ENCODE peak calls at places on chromosome 13, in seven cellular contexts. H is retinal pigment epithelial cell; O is foreskin fibroblast; X is choroid plexus epithelial cell; A is astrocyte of the cerebellum; D is effector memory CD4-positive, alpha-beta T cell; Y is lower lobe of right lung. Z is an unnamed sample.

GRCh38 chr13:42215578-42216421 is 56.2 kb upstream of the AKAP11 start:
- DNase-seq in A (peak), H (no peak), O (peak), D (no peak), Y (no peak), X (peak), Z (no peak)

GRCh38 chr13:24165746-24166145 is 5.2 kb downstream of the SPATA13 start:
- DNase-seq in D (no peak), O (peak), Y (no peak), A (no peak), X (peak), H (no peak), Z (no peak)

GRCh38 chr13:77521194-77521593 is 14.3 kb upstream of the SCEL start:
- DNase-seq in O (peak), A (no peak), Y (no peak), X (peak), H (no peak), D (no peak), Z (peak)

GRCh38 chr13:113843864-113844556 is 19.9 kb downstream of the GAS6 start:
- DNase-seq in X (no peak), A (no peak), Y (peak), O (no peak), H (no peak), D (no peak), Z (no peak)

GRCh38 chr13:97600438-97601080 is 166.6 kb downstream of the RAP2A start:
- DNase-seq in A (peak), O (peak), X (peak), H (peak), Y (no peak), D (no peak), Z (no peak)

GRCh38 chr13:40116008-40116407 is 460.5 kb downstream of the COG6 start:
- DNase-seq in H (peak), O (peak), X (peak), Y (no peak), D (peak), A (peak), Z (peak)

GRCh38 chr13:43831088-43831487 is 44.3 kb upstream of the ENOX1 start:
- DNase-seq in O (peak), Y (no peak), D (no peak), A (no peak), H (no peak), X (peak), Z (no peak)

GRCh38 chr13:39578821-39579291 is 24.1 kb downstream of the LHFPL6 start:
- DNase-seq in Y (no peak), A (no peak), X (peak), O (no peak), D (no peak), H (no peak), Z (no peak)

GRCh38 chr13:51905787-51906186 is 44.0 kb downstream of the CCDC70 start:
- DNase-seq in O (no peak), D (no peak), H (no peak), Y (no peak), X (no peak), A (no peak), Z (no peak)

GRCh38 chr13:75411924-75412537 is 69.9 kb downstream of the TBC1D4 start:
- DNase-seq in X (no peak), H (no peak), Y (no peak), D (no peak), O (no peak), A (no peak), Z (no peak)

GRCh38 chr13:44969858-44970484 is 19.3 kb downstream of the NUFIP1 start:
- DNase-seq in A (peak), X (peak), D (no peak), H (no peak), O (peak), Y (no peak), Z (peak)

GRCh38 chr13:60155978-60156377 is 7.8 kb downstream of the DIAPH3 start:
- DNase-seq in H (no peak), A (no peak), Y (no peak), X (peak), D (no peak), O (peak), Z (no peak)

GRCh38 chr13:110841846-110842245 is 73.0 kb downstream of the ANKRD10 start:
- DNase-seq in A (no peak), Y (no peak), O (peak), X (no peak), H (no peak), D (no peak), Z (no peak)

GRCh38 chr13:34358811-34359513 is 541.0 kb downstream of the RFC3 start:
- DNase-seq in Y (no peak), A (peak), D (no peak), X (peak), O (peak), H (peak), Z (peak)

GRCh38 chr13:44305845-44306244 is 67.8 kb upstream of the SERP2 start:
- DNase-seq in H (no peak), A (no peak), Y (no peak), D (no peak), X (peak), O (peak), Z (no peak)

GRCh38 chr13:35797244-35797643 is 320.8 kb upstream of the MAB21L1 start:
- DNase-seq in O (no peak), A (no peak), Y (no peak), D (no peak), H (no peak), X (no peak), Z (no peak)

GRCh38 chr13:46372071-46372470 is 15.0 kb downstream of the RUBCNL start:
- DNase-seq in H (no peak), D (no peak), O (no peak), X (no peak), Y (no peak), A (no peak), Z (no peak)

GRCh38 chr13:77000475-77000874 is 8.6 kb downstream of the CLN5 start:
- DNase-seq in X (no peak), O (no peak), Y (no peak), H (no peak), D (no peak), A (no peak), Z (no peak)

GRCh38 chr13:74839656-74840055 is 642.3 kb downstream of the TBC1D4 start:
- DNase-seq in O (peak), X (peak), D (no peak), A (no peak), H (no peak), Y (no peak), Z (no peak)

GRCh38 chr13:49810825-49811526 is 18.5 kb upstream of the KPNA3 start:
- DNase-seq in D (no peak), H (no peak), Y (no peak), A (no peak), X (peak), O (peak), Z (peak)

GRCh38 chr13:48155850-48156249 is 60.9 kb upstream of the MED4 start:
- DNase-seq in O (peak), Y (no peak), X (peak), D (peak), H (peak), A (peak), Z (peak)

GRCh38 chr13:43878897-43879322 is 630 bp downstream of the CCDC122 start:
- DNase-seq in D (no peak), X (peak), A (peak), Y (peak), H (peak), O (peak), Z (peak)

GRCh38 chr13:104318121-104318520 is 1251.9 kb upstream of the SLC10A2 start:
- DNase-seq in X (peak), O (peak), A (peak), Y (no peak), D (no peak), H (no peak), Z (no peak)

GRCh38 chr13:38686635-38687245 is at the start of gene FREM2:
- DNase-seq in X (peak), H (peak), Y (peak), A (peak), D (no peak), O (peak), Z (peak)

GRCh38 chr13:23865065-23865464 is 24.1 kb downstream of the MIPEP start:
- DNase-seq in H (no peak), O (no peak), Y (no peak), D (no peak), A (no peak), X (no peak), Z (no peak)

GRCh38 chr13:85719749-85720148 is 79.5 kb downstream of the SLITRK6 start:
- DNase-seq in D (no peak), A (no peak), X (no peak), O (no peak), H (no peak), Y (no peak), Z (no peak)

GRCh38 chr13:40442826-40443225 is 223.6 kb downstream of the FOXO1 start:
- DNase-seq in A (no peak), O (no peak), H (no peak), Y (no peak), X (no peak), D (no peak), Z (no peak)

GRCh38 chr13:28052945-28053344 is 47.4 kb downstream of the FLT3 start:
- DNase-seq in X (peak), H (no peak), A (no peak), Y (no peak), D (no peak), O (no peak), Z (no peak)

GRCh38 chr13:76693086-76693485 is 193.1 kb downstream of the KCTD12 start:
- DNase-seq in O (no peak), H (no peak), D (no peak), Y (no peak), A (no peak), X (peak), Z (no peak)

GRCh38 chr13:23825179-23825578 is 64.0 kb downstream of the MIPEP start:
- DNase-seq in Y (no peak), A (no peak), H (no peak), D (no peak), O (no peak), X (no peak), Z (no peak)

GRCh38 chr13:89923731-89924130 is 1423.8 kb upstream of the MIR17HG start:
- DNase-seq in Y (no peak), D (no peak), O (peak), H (peak), X (peak), A (no peak), Z (no peak)

GRCh38 chr13:46032341-46032740 is 20.2 kb downstream of the ZC3H13 start:
- DNase-seq in A (no peak), X (peak), H (no peak), D (no peak), Y (no peak), O (peak), Z (no peak)

GRCh38 chr13:42405665-42406390 is 133.9 kb downstream of the AKAP11 start:
- DNase-seq in A (no peak), H (no peak), Y (no peak), X (peak), O (peak), D (peak), Z (peak)

GRCh38 chr13:23432589-23432988 is 913 bp downstream of the SACS start:
- DNase-seq in D (no peak), H (no peak), X (no peak), Y (no peak), A (no peak), O (no peak), Z (no peak)

GRCh38 chr13:75494491-75494890 is 12.5 kb upstream of the TBC1D4 start:
- DNase-seq in H (no peak), A (no peak), D (no peak), X (peak), Y (no peak), O (peak), Z (no peak)

GRCh38 chr13:99908129-99908805 is 63.3 kb downstream of the ZIC5 start:
- DNase-seq in H (no peak), Y (no peak), D (no peak), A (peak), X (peak), O (no peak), Z (no peak)

GRCh38 chr13:51002736-51003135 is 93.1 kb downstream of the RNASEH2B start:
- DNase-seq in H (no peak), X (no peak), Y (no peak), O (no peak), A (no peak), D (no peak), Z (no peak)

GRCh38 chr13:33388254-33388998 is 102.9 kb upstream of the STARD13 start:
- DNase-seq in Y (no peak), A (no peak), H (no peak), X (no peak), D (no peak), O (peak), Z (no peak)

GRCh38 chr13:43776680-43777079 is 10.1 kb downstream of the ENOX1 start:
- DNase-seq in A (no peak), H (no peak), Y (no peak), X (peak), D (no peak), O (no peak), Z (no peak)

GRCh38 chr13:29532821-29533220 is 62.7 kb downstream of the SLC7A1 start:
- DNase-seq in X (no peak), H (no peak), Y (no peak), D (no peak), A (peak), O (no peak), Z (no peak)
- H3K4me3 ChIP-seq in X (no peak), H (no peak), Y (no peak), D (no peak), A (no peak), O (no peak), Z (no peak)

GRCh38 chr13:79490846-79491245 is 9.9 kb downstream of the NDFIP2 start:
- DNase-seq in Y (no peak), A (no peak), O (no peak), H (no peak), X (peak), D (no peak), Z (no peak)

GRCh38 chr13:79491715-79492114 is 10.8 kb downstream of the NDFIP2 start:
- DNase-seq in A (peak), X (peak), O (peak), H (peak), Y (no peak), D (no peak), Z (no peak)

GRCh38 chr13:79492313-79492798 is 11.4 kb downstream of the NDFIP2 start:
- DNase-seq in D (no peak), A (no peak), H (no peak), X (peak), Y (no peak), O (no peak), Z (no peak)

GRCh38 chr13:79490326-79490725 is 9.4 kb downstream of the NDFIP2 start:
- DNase-seq in Y (no peak), A (no peak), D (no peak), X (no peak), H (no peak), O (no peak), Z (no peak)

DNA sequence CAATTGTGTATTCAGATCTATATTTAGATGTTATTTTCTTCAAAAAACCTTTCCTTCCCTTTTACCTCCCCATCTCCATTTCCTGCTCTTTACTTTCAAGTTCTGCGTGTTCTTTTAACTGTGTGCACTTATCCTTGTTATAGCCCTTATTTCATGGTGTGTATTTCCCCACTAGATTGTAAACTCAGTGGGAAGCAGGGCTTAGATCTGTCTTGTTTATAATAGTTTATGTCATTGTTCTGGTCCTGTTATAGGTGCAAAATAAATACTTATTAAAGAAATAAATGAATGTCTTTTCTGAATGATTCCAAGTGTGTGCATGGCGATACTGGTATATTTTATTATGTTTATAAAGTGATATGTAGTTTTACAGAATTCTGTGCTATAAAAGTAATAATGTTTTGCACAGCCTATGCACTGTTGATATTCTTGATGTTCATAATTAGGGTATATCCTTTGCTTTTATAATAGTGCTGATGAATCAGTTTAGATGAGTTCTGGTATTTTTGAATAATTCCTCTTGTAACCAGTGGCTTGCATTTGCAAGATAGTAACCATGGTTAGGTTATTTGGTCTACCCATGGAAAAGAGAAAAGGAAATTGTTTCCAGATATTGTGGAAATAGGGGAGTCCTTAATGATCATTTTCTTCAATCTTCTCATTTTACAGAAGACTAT is 12.1 kb downstream of the NDFIP2 start:
- DNase-seq in H (no peak), D (no peak), X (no peak), Y (no peak), A (no peak), O (no peak), Z (no peak)
- H3K4me3 ChIP-seq in H (no peak), D (no peak), X (no peak), Y (no peak), A (no peak), O (no peak), Z (no peak)

GRCh38 chr13:87952377-87952776 is 281.2 kb downstream of the SLITRK5 start:
- DNase-seq in Y (no peak), A (no peak), O (no peak), H (no peak), D (no peak), X (no peak), Z (no peak)
- H3K4me3 ChIP-seq in Y (no peak), A (no peak), O (no peak), H (no peak), D (no peak), X (no peak), Z (no peak)

GRCh38 chr13:109426690-109426990 is 359.7 kb downstream of the IRS2 start:
- DNase-seq in D (no peak), H (no peak), Y (no peak), O (peak), X (peak), A (no peak), Z (no peak)
- H3K4me3 ChIP-seq in D (no peak), H (no peak), Y (no peak), O (no peak), X (no peak), A (no peak), Z (no peak)

GRCh38 chr13:112668924-112669323 is 20.9 kb upstream of the ATP11A start:
- DNase-seq in D (no peak), Y (peak), H (no peak), A (no peak), X (no peak), O (no peak), Z (no peak)

GRCh38 chr13:112670864-112671263 is 19.0 kb upstream of the ATP11A start:
- DNase-seq in D (no peak), X (no peak), Y (peak), O (no peak), A (no peak), H (no peak), Z (no peak)

GRCh38 chr13:112672651-112673284 is 17.1 kb upstream of the ATP11A start:
- DNase-seq in A (no peak), O (no peak), H (no peak), Y (peak), D (no peak), X (no peak), Z (no peak)

GRCh38 chr13:112670118-112670517 is 19.7 kb upstream of the ATP11A start:
- DNase-seq in D (no peak), O (no peak), A (no peak), Y (peak), H (no peak), X (no peak), Z (peak)

DNA sequence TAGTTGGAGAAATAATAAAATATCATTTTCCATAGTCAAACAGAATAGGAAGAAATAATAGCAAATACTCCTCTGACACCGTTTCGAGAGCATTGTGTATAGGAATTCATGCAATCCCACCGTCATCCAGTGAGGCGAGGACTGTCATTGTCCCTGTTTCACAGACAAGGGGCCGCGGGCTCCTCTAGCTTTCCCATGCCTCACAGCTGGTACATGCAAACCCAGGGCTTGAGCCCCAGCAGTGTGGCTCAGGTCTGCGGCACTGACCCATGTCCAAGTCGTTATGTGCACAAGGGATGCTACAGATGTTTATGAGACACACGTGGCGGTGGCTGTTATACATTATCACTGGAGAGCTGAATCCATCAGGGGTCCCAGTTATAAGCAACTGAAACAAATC is 18.5 kb upstream of the ATP11A start:
- DNase-seq in O (no peak), H (no peak), X (no peak), A (no peak), Y (peak), D (no peak), Z (no peak)
- H3K4me3 ChIP-seq in O (no peak), H (no peak), X (no peak), A (no peak), Y (no peak), D (no peak), Z (no peak)